ENCODE peak calls at places on chromosome X, in nine cellular contexts. One of them, this sample, is unnamed.

GRCh38 chrX:14779589-14779988 is 93.3 kb downstream of the FANCB start:
- DNase-seq in NCI-H1417: no peak
- DNase-seq in HS-5: no peak
- DNase-seq in stimulated activated CD4-positive, alpha-beta T cell treated with anti-CD3 and anti-CD28 coated beads, TNF-alpha, amount 100 ng/mL, for 1 hour: no peak
- DNase-seq in testis: no peak
- DNase-seq in astrocyte: no peak
- DNase-seq in D341Med: no peak
- DNase-seq in astrocyte of the hippocampus: no peak
- DNase-seq in iris pigment epithelial cell: peak; percentile 15
- DNase-seq in this sample: no peak

GRCh38 chrX:370963-371745 is 15.6 kb downstream of the PPP2R3B start:
- DNase-seq in D341Med: no peak
- DNase-seq in testis: no peak
- DNase-seq in astrocyte of the hippocampus: no peak
- DNase-seq in stimulated activated CD4-positive, alpha-beta T cell treated with anti-CD3 and anti-CD28 coated beads, TNF-alpha, amount 100 ng/mL, for 1 hour: no peak
- DNase-seq in NCI-H1417: no peak
- DNase-seq in iris pigment epithelial cell: no peak
- DNase-seq in HS-5: no peak
- DNase-seq in astrocyte: no peak
- DNase-seq in this sample: no peak

GRCh38 chrX:63784346-63784901 is 590 bp downstream of the ARHGEF9 start:
- DNase-seq in iris pigment epithelial cell: no peak
- DNase-seq in astrocyte of the hippocampus: no peak
- DNase-seq in HS-5: no peak
- DNase-seq in D341Med: no peak
- DNase-seq in testis: no peak
- DNase-seq in astrocyte: no peak
- DNase-seq in NCI-H1417: peak; percentile 43
- DNase-seq in stimulated activated CD4-positive, alpha-beta T cell treated with anti-CD3 and anti-CD28 coated beads, TNF-alpha, amount 100 ng/mL, for 1 hour: no peak
- DNase-seq in this sample: peak; percentile 35

GRCh38 chrX:15675490-15675921 is 10.9 kb upstream of the CLTRN start:
- DNase-seq in D341Med: peak; percentile 76
- DNase-seq in NCI-H1417: peak; percentile 99
- DNase-seq in HS-5: no peak
- DNase-seq in stimulated activated CD4-positive, alpha-beta T cell treated with anti-CD3 and anti-CD28 coated beads, TNF-alpha, amount 100 ng/mL, for 1 hour: peak; percentile 75
- DNase-seq in iris pigment epithelial cell: no peak
- DNase-seq in astrocyte: no peak
- DNase-seq in testis: peak; percentile 86
- DNase-seq in astrocyte of the hippocampus: peak; percentile 92
- DNase-seq in this sample: peak; percentile 93

GRCh38 chrX:78513996-78514745 is 145.0 kb downstream of the RTL3 start:
- DNase-seq in NCI-H1417: peak; percentile 22
- DNase-seq in HS-5: no peak
- DNase-seq in astrocyte of the hippocampus: no peak
- DNase-seq in iris pigment epithelial cell: no peak
- DNase-seq in stimulated activated CD4-positive, alpha-beta T cell treated with anti-CD3 and anti-CD28 coated beads, TNF-alpha, amount 100 ng/mL, for 1 hour: no peak
- DNase-seq in astrocyte: no peak
- DNase-seq in testis: no peak
- DNase-seq in D341Med: no peak
- DNase-seq in this sample: no peak

GRCh38 chrX:140756948-140757347 is 47.4 kb downstream of the LINC00632 start:
- DNase-seq in NCI-H1417: peak; percentile 14
- DNase-seq in astrocyte: no peak
- DNase-seq in HS-5: no peak
- DNase-seq in astrocyte of the hippocampus: no peak
- DNase-seq in iris pigment epithelial cell: no peak
- DNase-seq in stimulated activated CD4-positive, alpha-beta T cell treated with anti-CD3 and anti-CD28 coated beads, TNF-alpha, amount 100 ng/mL, for 1 hour: no peak
- DNase-seq in D341Med: no peak
- DNase-seq in testis: no peak
- DNase-seq in this sample: no peak

GRCh38 chrX:41480508-41481260 is 33.5 kb downstream of the NYX start:
- DNase-seq in D341Med: no peak
- DNase-seq in astrocyte: no peak
- DNase-seq in astrocyte of the hippocampus: no peak
- DNase-seq in testis: no peak
- DNase-seq in NCI-H1417: no peak
- DNase-seq in HS-5: no peak
- DNase-seq in iris pigment epithelial cell: no peak
- DNase-seq in stimulated activated CD4-positive, alpha-beta T cell treated with anti-CD3 and anti-CD28 coated beads, TNF-alpha, amount 100 ng/mL, for 1 hour: no peak
- DNase-seq in this sample: no peak

GRCh38 chrX:154084449-154085300 is 12.8 kb downstream of the MECP2 start:
- DNase-seq in iris pigment epithelial cell: no peak
- DNase-seq in stimulated activated CD4-positive, alpha-beta T cell treated with anti-CD3 and anti-CD28 coated beads, TNF-alpha, amount 100 ng/mL, for 1 hour: no peak
- DNase-seq in testis: no peak
- DNase-seq in D341Med: no peak
- DNase-seq in astrocyte of the hippocampus: no peak
- DNase-seq in NCI-H1417: no peak
- DNase-seq in astrocyte: no peak
- DNase-seq in HS-5: no peak
- DNase-seq in this sample: no peak

GRCh38 chrX:9163153-9163790 is 129.3 kb upstream of the FAM9B start:
- DNase-seq in HS-5: no peak
- DNase-seq in astrocyte: peak; percentile 40
- DNase-seq in astrocyte of the hippocampus: no peak
- DNase-seq in D341Med: no peak
- DNase-seq in NCI-H1417: peak; percentile 96
- DNase-seq in stimulated activated CD4-positive, alpha-beta T cell treated with anti-CD3 and anti-CD28 coated beads, TNF-alpha, amount 100 ng/mL, for 1 hour: no peak
- DNase-seq in testis: no peak
- DNase-seq in iris pigment epithelial cell: peak; percentile 30
- DNase-seq in this sample: no peak

GRCh38 chrX:106170318-106170717 is 2.2 kb downstream of the PWWP3B start:
- DNase-seq in testis: peak; percentile 53
- DNase-seq in stimulated activated CD4-positive, alpha-beta T cell treated with anti-CD3 and anti-CD28 coated beads, TNF-alpha, amount 100 ng/mL, for 1 hour: no peak
- DNase-seq in astrocyte of the hippocampus: peak; percentile 20
- DNase-seq in HS-5: no peak
- DNase-seq in NCI-H1417: peak; percentile 60
- DNase-seq in iris pigment epithelial cell: peak; percentile 33
- DNase-seq in D341Med: no peak
- DNase-seq in astrocyte: no peak
- DNase-seq in this sample: no peak

This sample was measured in anterior cingulate cortex.